ENCODE peak calls at places on chromosome 4, in ten cellular contexts. S is aorta, A is GM23248, G is left ventricle myocardium inferior, W is upper lobe of left lung, H is breast epithelium, C is Panc1, O is stomach, K is caudate nucleus, J is tibial artery. X is an unnamed sample.

GRCh38 chr4:110032603-110033002 is 119.9 kb downstream of the EGF start:
- DNase-seq in K (no peak), A (no peak), S (no peak), J (no peak), C (no peak), H (no peak), W (peak), O (no peak), G (no peak), X (no peak)

GRCh38 chr4:36716874-36717273 is 435.5 kb downstream of the DTHD1 start:
- DNase-seq in O (no peak), A (no peak), K (no peak), G (no peak), J (no peak), W (no peak), C (no peak), S (no peak), H (no peak), X (no peak)

GRCh38 chr4:101355767-101356702 is 8.7 kb upstream of the PPP3CA start:
- DNase-seq in J (no peak), G (no peak), A (peak), C (peak), O (no peak), S (no peak), K (no peak), H (no peak), W (no peak), X (no peak)

GRCh38 chr4:148243837-148244236 is 198.4 kb downstream of the NR3C2 start:
- DNase-seq in W (no peak), H (no peak), C (no peak), A (no peak), O (no peak), K (no peak), J (no peak), G (no peak), S (no peak), X (no peak)

GRCh38 chr4:56048621-56049427 is 100.1 kb downstream of the CEP135 start:
- DNase-seq in J (no peak), S (peak), K (peak), G (peak), C (no peak), W (peak), O (peak), H (no peak), A (peak), X (no peak)

GRCh38 chr4:125704726-125705125 is 390.0 kb downstream of the FAT4 start:
- DNase-seq in O (no peak), A (peak), K (no peak), W (no peak), J (no peak), C (no peak), G (no peak), H (no peak), S (no peak), X (no peak)

GRCh38 chr4:26557164-26557563 is 26.7 kb upstream of the TBC1D19 start:
- DNase-seq in H (no peak), S (no peak), W (no peak), G (no peak), J (no peak), K (no peak), A (peak), O (no peak), C (no peak), X (no peak)

GRCh38 chr4:98950925-98951324 is 22.0 kb upstream of the EIF4E start:
- DNase-seq in W (no peak), S (no peak), A (peak), J (no peak), O (no peak), H (no peak), K (no peak), G (no peak), C (no peak), X (no peak)

GRCh38 chr4:185524888-185525863 is 10.1 kb downstream of the PDLIM3 start:
- DNase-seq in J (no peak), A (no peak), S (no peak), O (no peak), G (no peak), H (no peak), C (no peak), W (no peak), K (no peak), X (peak)

GRCh38 chr4:95124906-95125504 is 367.2 kb downstream of the BMPR1B start:
- DNase-seq in S (no peak), O (no peak), K (peak), A (peak), C (peak), G (no peak), W (peak), H (no peak), J (no peak), X (no peak)

GRCh38 chr4:176708771-176709311 is 83.9 kb downstream of the VEGFC start:
- DNase-seq in H (no peak), C (no peak), W (no peak), O (no peak), J (no peak), A (peak), S (no peak), G (no peak), K (no peak), X (no peak)

GRCh38 chr4:127134490-127134889 is 498.3 kb upstream of the INTU start:
- DNase-seq in H (no peak), J (no peak), G (no peak), O (no peak), W (no peak), A (no peak), K (no peak), S (no peak), C (no peak), X (no peak)

GRCh38 chr4:82509029-82509428 is 52.8 kb downstream of the TMEM150C start:
- DNase-seq in C (no peak), J (no peak), H (no peak), S (no peak), W (no peak), G (no peak), O (no peak), A (no peak), K (no peak), X (no peak)

GRCh38 chr4:98341309-98341708 is 80.1 kb downstream of the RAP1GDS1 start:
- DNase-seq in H (no peak), K (no peak), O (no peak), G (no peak), C (no peak), A (peak), W (no peak), J (no peak), S (no peak), X (no peak)

GRCh38 chr4:101040776-101041175 is 306.6 kb downstream of the PPP3CA start:
- DNase-seq in K (no peak), A (no peak), W (no peak), O (no peak), C (no peak), H (no peak), S (no peak), J (no peak), G (no peak), X (no peak)

GRCh38 chr4:133096972-133097371 is 52.1 kb upstream of the PCDH10 start:
- DNase-seq in C (no peak), W (no peak), S (no peak), J (no peak), K (no peak), O (no peak), A (no peak), G (no peak), H (no peak), X (no peak)

GRCh38 chr4:88616275-88616996 is 24.2 kb downstream of the HERC3 start:
- DNase-seq in O (no peak), S (no peak), C (peak), H (no peak), W (no peak), A (peak), K (no peak), G (no peak), J (no peak), X (peak)

GRCh38 chr4:175504316-175504715 is 307.7 kb downstream of the GPM6A start:
- DNase-seq in A (peak), W (no peak), J (no peak), G (no peak), K (no peak), H (no peak), C (no peak), S (no peak), O (no peak), X (no peak)

GRCh38 chr4:1685604-1686150 is 1.6 kb upstream of the FAM53A start:
- DNase-seq in O (no peak), C (no peak), A (no peak), W (no peak), G (no peak), H (no peak), S (peak), K (no peak), J (no peak), X (no peak)

GRCh38 chr4:1683903-1684755 is at the start of gene FAM53A:
- DNase-seq in G (peak), C (no peak), K (peak), H (peak), W (peak), A (peak), J (peak), S (peak), O (peak), X (peak)

GRCh38 chr4:1682860-1683259 is 1.3 kb downstream of the FAM53A start:
- DNase-seq in O (no peak), G (no peak), J (no peak), C (no peak), K (no peak), A (no peak), H (no peak), S (peak), W (no peak), X (no peak)

GRCh38 chr4:1684756-1685603 is 867 bp upstream of the FAM53A start:
- DNase-seq in G (no peak), O (no peak), W (no peak), H (no peak), C (no peak), J (peak), K (no peak), A (no peak), S (no peak), X (no peak)

DNA sequence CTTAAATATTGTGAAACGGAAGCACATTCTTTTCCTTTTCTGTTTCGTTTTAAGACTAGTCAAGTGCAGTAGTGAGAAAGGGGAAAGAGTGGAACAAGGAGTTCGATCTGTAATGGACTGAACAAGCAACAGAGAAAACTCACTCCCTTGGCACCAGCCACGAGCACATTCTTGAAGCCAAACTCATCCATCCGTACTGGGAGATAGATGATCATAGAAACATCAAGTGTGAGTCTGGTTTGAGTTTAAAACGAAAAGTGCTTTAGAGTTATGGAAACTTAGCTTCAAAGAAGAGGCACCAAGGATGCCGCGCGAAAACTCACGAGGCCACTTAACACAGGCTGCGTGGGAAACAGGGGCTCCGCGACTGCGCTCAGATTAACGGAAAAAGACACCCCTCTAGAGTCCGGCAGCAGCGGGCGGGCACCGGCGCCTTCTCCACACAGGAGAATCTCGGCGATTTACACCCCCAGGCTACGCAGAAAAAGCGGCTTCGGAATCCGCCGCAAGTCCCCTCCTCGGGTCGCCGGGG is 676 bp downstream of the FAM53A start:
- DNase-seq in A (peak), H (peak), S (peak), J (no peak), O (no peak), W (no peak), G (no peak), K (no peak), C (peak), X (no peak)
- H3K27ac ChIP-seq in A (peak), H (peak), S (no peak), J (peak), O (peak), W (peak), G (peak), K (no peak), C (peak), X (peak)

GRCh38 chr4:3388461-3389185 is 53.1 kb upstream of the HGFAC start:
- DNase-seq in O (no peak), W (no peak), A (peak), H (no peak), S (peak), G (peak), J (peak), C (no peak), K (no peak), X (no peak)
- H3K27ac ChIP-seq in O (peak), W (peak), A (peak), H (peak), S (peak), G (peak), J (peak), C (peak), K (peak), X (peak)

GRCh38 chr4:106365613-106366012 is 3.0 kb downstream of the GIMD1 start:
- DNase-seq in C (no peak), H (no peak), A (peak), J (no peak), W (no peak), S (no peak), O (no peak), K (no peak), G (no peak), X (no peak)
- H3K27ac ChIP-seq in C (no peak), H (no peak), A (peak), J (no peak), W (no peak), S (peak), O (no peak), K (no peak), G (peak), X (no peak)

GRCh38 chr4:122798101-122798500 is 28.5 kb upstream of the FGF2 start:
- DNase-seq in G (peak), S (no peak), C (no peak), H (peak), W (no peak), K (no peak), A (peak), J (no peak), O (no peak), X (no peak)
- H3K27ac ChIP-seq in G (peak), S (no peak), C (peak), H (peak), W (peak), K (peak), A (peak), J (peak), O (peak), X (peak)

X was measured in gastrocnemius medialis.